ENCODE peak calls at places on chromosomes 6 and 20, in nine cellular contexts. One of them, this sample, is unnamed.

GRCh38 chr6:54037277-54037779 is 73.9 kb upstream of the MLIP start:
- DNase-seq in activated CD4-positive, alpha-beta T cell treated with anti-CD3 and anti-CD28 coated beads for 48 hours: no peak
- DNase-seq in tibial artery: no peak
- DNase-seq in T-cell: no peak
- DNase-seq in AG20443: no peak
- DNase-seq in AG09309: no peak
- DNase-seq in suprapubic skin: no peak
- DNase-seq in HS-27A: no peak
- DNase-seq in right cardiac atrium: no peak
- DNase-seq in this sample: no peak

GRCh38 chr6:88609973-88610372 is 353.4 kb downstream of the RNGTT start:
- DNase-seq in AG20443: no peak
- DNase-seq in suprapubic skin: no peak
- DNase-seq in activated CD4-positive, alpha-beta T cell treated with anti-CD3 and anti-CD28 coated beads for 48 hours: no peak
- DNase-seq in T-cell: no peak
- DNase-seq in AG09309: no peak
- DNase-seq in HS-27A: no peak
- DNase-seq in right cardiac atrium: no peak
- DNase-seq in tibial artery: no peak
- DNase-seq in this sample: no peak

GRCh38 chr6:136290406-136291010 is 862 bp upstream of the BCLAF1 start:
- DNase-seq in AG09309: peak
- DNase-seq in activated CD4-positive, alpha-beta T cell treated with anti-CD3 and anti-CD28 coated beads for 48 hours: peak
- DNase-seq in tibial artery: peak
- DNase-seq in T-cell: peak
- DNase-seq in suprapubic skin: peak
- DNase-seq in AG20443: peak
- DNase-seq in HS-27A: peak
- DNase-seq in right cardiac atrium: peak
- DNase-seq in this sample: peak

GRCh38 chr6:132907915-132908314 is 93.5 kb downstream of the RPS12 start:
- DNase-seq in suprapubic skin: no peak
- DNase-seq in tibial artery: no peak
- DNase-seq in AG20443: peak
- DNase-seq in AG09309: no peak
- DNase-seq in HS-27A: peak
- DNase-seq in activated CD4-positive, alpha-beta T cell treated with anti-CD3 and anti-CD28 coated beads for 48 hours: no peak
- DNase-seq in right cardiac atrium: no peak
- DNase-seq in T-cell: no peak
- DNase-seq in this sample: no peak

GRCh38 chr6:110250058-110250457 is 69.8 kb downstream of the CDC40 start:
- DNase-seq in activated CD4-positive, alpha-beta T cell treated with anti-CD3 and anti-CD28 coated beads for 48 hours: no peak
- DNase-seq in tibial artery: no peak
- DNase-seq in suprapubic skin: no peak
- DNase-seq in AG09309: no peak
- DNase-seq in HS-27A: no peak
- DNase-seq in AG20443: no peak
- DNase-seq in right cardiac atrium: no peak
- DNase-seq in T-cell: no peak
- DNase-seq in this sample: no peak

GRCh38 chr6:70270287-70271005 is 32.4 kb downstream of the COL9A1 start:
- DNase-seq in activated CD4-positive, alpha-beta T cell treated with anti-CD3 and anti-CD28 coated beads for 48 hours: no peak
- DNase-seq in tibial artery: no peak
- DNase-seq in AG20443: no peak
- DNase-seq in AG09309: no peak
- DNase-seq in right cardiac atrium: no peak
- DNase-seq in T-cell: no peak
- DNase-seq in HS-27A: no peak
- DNase-seq in suprapubic skin: no peak
- DNase-seq in this sample: no peak

GRCh38 chr20:51752343-51752951 is 15.7 kb downstream of the ATP9A start:
- DNase-seq in activated CD4-positive, alpha-beta T cell treated with anti-CD3 and anti-CD28 coated beads for 48 hours: no peak
- DNase-seq in tibial artery: no peak
- DNase-seq in HS-27A: peak
- DNase-seq in AG09309: peak
- DNase-seq in suprapubic skin: no peak
- DNase-seq in right cardiac atrium: no peak
- DNase-seq in T-cell: no peak
- DNase-seq in AG20443: peak
- DNase-seq in this sample: no peak

GRCh38 chr6:30542915-30543314 is 13.4 kb downstream of the GNL1 start:
- DNase-seq in tibial artery: no peak
- DNase-seq in T-cell: no peak
- DNase-seq in activated CD4-positive, alpha-beta T cell treated with anti-CD3 and anti-CD28 coated beads for 48 hours: no peak
- DNase-seq in HS-27A: no peak
- DNase-seq in suprapubic skin: no peak
- DNase-seq in AG20443: no peak
- DNase-seq in AG09309: no peak
- DNase-seq in right cardiac atrium: no peak
- DNase-seq in this sample: no peak

GRCh38 chr6:35722121-35722761 is 14.6 kb upstream of the ARMC12 start:
- DNase-seq in AG09309: no peak
- DNase-seq in activated CD4-positive, alpha-beta T cell treated with anti-CD3 and anti-CD28 coated beads for 48 hours: no peak
- DNase-seq in tibial artery: peak
- DNase-seq in AG20443: no peak
- DNase-seq in T-cell: no peak
- DNase-seq in right cardiac atrium: peak
- DNase-seq in HS-27A: no peak
- DNase-seq in suprapubic skin: no peak
- DNase-seq in this sample: no peak

GRCh38 chr20:12925214-12925755 is 83.5 kb upstream of the SPTLC3 start:
- DNase-seq in T-cell: no peak
- DNase-seq in right cardiac atrium: peak
- DNase-seq in activated CD4-positive, alpha-beta T cell treated with anti-CD3 and anti-CD28 coated beads for 48 hours: peak
- DNase-seq in tibial artery: no peak
- DNase-seq in AG20443: peak
- DNase-seq in suprapubic skin: no peak
- DNase-seq in AG09309: peak
- DNase-seq in HS-27A: peak
- DNase-seq in this sample: no peak

GRCh38 chr20:62575976-62576722 is 66.2 kb upstream of the SLCO4A1 start:
- DNase-seq in HS-27A: no peak
- DNase-seq in tibial artery: no peak
- DNase-seq in AG20443: no peak
- DNase-seq in activated CD4-positive, alpha-beta T cell treated with anti-CD3 and anti-CD28 coated beads for 48 hours: no peak
- DNase-seq in right cardiac atrium: no peak
- DNase-seq in T-cell: no peak
- DNase-seq in AG09309: no peak
- DNase-seq in suprapubic skin: no peak
- DNase-seq in this sample: peak

GRCh38 chr6:28488916-28489365 is 26.7 kb downstream of the GPX6 start:
- DNase-seq in AG09309: peak
- DNase-seq in activated CD4-positive, alpha-beta T cell treated with anti-CD3 and anti-CD28 coated beads for 48 hours: peak
- DNase-seq in tibial artery: no peak
- DNase-seq in HS-27A: peak
- DNase-seq in T-cell: no peak
- DNase-seq in AG20443: peak
- DNase-seq in right cardiac atrium: no peak
- DNase-seq in suprapubic skin: no peak
- DNase-seq in this sample: no peak

GRCh38 chr20:25496968-25497401 is 88.3 kb downstream of the NINL start:
- DNase-seq in AG09309: no peak
- DNase-seq in activated CD4-positive, alpha-beta T cell treated with anti-CD3 and anti-CD28 coated beads for 48 hours: no peak
- DNase-seq in tibial artery: no peak
- DNase-seq in right cardiac atrium: no peak
- DNase-seq in AG20443: no peak
- DNase-seq in HS-27A: peak
- DNase-seq in T-cell: no peak
- DNase-seq in suprapubic skin: no peak
- DNase-seq in this sample: peak

GRCh38 chr6:151412905-151413304 is 21.5 kb upstream of the ZBTB2 start:
- DNase-seq in right cardiac atrium: no peak
- DNase-seq in T-cell: no peak
- DNase-seq in tibial artery: no peak
- DNase-seq in suprapubic skin: no peak
- DNase-seq in AG20443: no peak
- DNase-seq in HS-27A: no peak
- DNase-seq in activated CD4-positive, alpha-beta T cell treated with anti-CD3 and anti-CD28 coated beads for 48 hours: no peak
- DNase-seq in AG09309: no peak
- DNase-seq in this sample: no peak

GRCh38 chr20:40304119-40304518 is 384.9 kb downstream of the MAFB start:
- DNase-seq in activated CD4-positive, alpha-beta T cell treated with anti-CD3 and anti-CD28 coated beads for 48 hours: no peak
- DNase-seq in HS-27A: no peak
- DNase-seq in AG09309: no peak
- DNase-seq in right cardiac atrium: no peak
- DNase-seq in tibial artery: no peak
- DNase-seq in T-cell: no peak
- DNase-seq in suprapubic skin: no peak
- DNase-seq in AG20443: no peak
- DNase-seq in this sample: no peak

GRCh38 chr6:11810854-11811643 is 32.4 kb upstream of the ADTRP start:
- DNase-seq in HS-27A: no peak
- DNase-seq in tibial artery: no peak
- DNase-seq in suprapubic skin: no peak
- DNase-seq in activated CD4-positive, alpha-beta T cell treated with anti-CD3 and anti-CD28 coated beads for 48 hours: no peak
- DNase-seq in T-cell: no peak
- DNase-seq in AG20443: peak
- DNase-seq in right cardiac atrium: peak
- DNase-seq in AG09309: no peak
- DNase-seq in this sample: no peak

GRCh38 chr20:34997171-34997570 is 41.5 kb downstream of the MYH7B start:
- DNase-seq in activated CD4-positive, alpha-beta T cell treated with anti-CD3 and anti-CD28 coated beads for 48 hours: no peak
- DNase-seq in suprapubic skin: no peak
- DNase-seq in tibial artery: no peak
- DNase-seq in HS-27A: no peak
- DNase-seq in AG20443: no peak
- DNase-seq in T-cell: no peak
- DNase-seq in AG09309: no peak
- DNase-seq in right cardiac atrium: no peak
- DNase-seq in this sample: no peak

GRCh38 chr6:43575105-43575771 is 600 bp downstream of the XPO5 start:
- DNase-seq in suprapubic skin: no peak
- DNase-seq in right cardiac atrium: no peak
- DNase-seq in T-cell: no peak
- DNase-seq in HS-27A: peak
- DNase-seq in activated CD4-positive, alpha-beta T cell treated with anti-CD3 and anti-CD28 coated beads for 48 hours: peak
- DNase-seq in tibial artery: peak
- DNase-seq in AG09309: no peak
- DNase-seq in AG20443: peak
- DNase-seq in this sample: no peak

GRCh38 chr6:27452496-27452897 is 20.4 kb downstream of the ZNF184 start:
- DNase-seq in right cardiac atrium: no peak
- DNase-seq in suprapubic skin: no peak
- DNase-seq in AG09309: no peak
- DNase-seq in activated CD4-positive, alpha-beta T cell treated with anti-CD3 and anti-CD28 coated beads for 48 hours: no peak
- DNase-seq in AG20443: no peak
- DNase-seq in T-cell: no peak
- DNase-seq in tibial artery: no peak
- DNase-seq in HS-27A: no peak
- DNase-seq in this sample: no peak

GRCh38 chr6:156804402-156804801 is 27.2 kb downstream of the ARID1B start:
- DNase-seq in AG09309: no peak
- DNase-seq in tibial artery: no peak
- DNase-seq in suprapubic skin: no peak
- DNase-seq in T-cell: no peak
- DNase-seq in HS-27A: no peak
- DNase-seq in AG20443: no peak
- DNase-seq in activated CD4-positive, alpha-beta T cell treated with anti-CD3 and anti-CD28 coated beads for 48 hours: peak
- DNase-seq in right cardiac atrium: no peak
- DNase-seq in this sample: no peak

GRCh38 chr20:51511861-51512619 is 30.5 kb downstream of the NFATC2 start:
- DNase-seq in T-cell: no peak
- DNase-seq in AG20443: no peak
- DNase-seq in right cardiac atrium: no peak
- DNase-seq in suprapubic skin: no peak
- DNase-seq in activated CD4-positive, alpha-beta T cell treated with anti-CD3 and anti-CD28 coated beads for 48 hours: peak
- DNase-seq in AG09309: no peak
- DNase-seq in HS-27A: no peak
- DNase-seq in tibial artery: no peak
- DNase-seq in this sample: no peak

GRCh38 chr20:19540401-19540800 is 217.7 kb upstream of the RIN2 start:
- DNase-seq in suprapubic skin: no peak
- DNase-seq in T-cell: no peak
- DNase-seq in AG09309: no peak
- DNase-seq in AG20443: no peak
- DNase-seq in HS-27A: no peak
- DNase-seq in activated CD4-positive, alpha-beta T cell treated with anti-CD3 and anti-CD28 coated beads for 48 hours: peak
- DNase-seq in tibial artery: no peak
- DNase-seq in right cardiac atrium: peak
- DNase-seq in this sample: no peak

GRCh38 chr6:136647363-136647763 is 97.1 kb upstream of the MAP7 start:
- DNase-seq in activated CD4-positive, alpha-beta T cell treated with anti-CD3 and anti-CD28 coated beads for 48 hours: peak
- DNase-seq in AG20443: peak
- DNase-seq in AG09309: no peak
- DNase-seq in T-cell: peak
- DNase-seq in right cardiac atrium: no peak
- DNase-seq in tibial artery: no peak
- DNase-seq in HS-27A: no peak
- DNase-seq in suprapubic skin: no peak
- DNase-seq in this sample: no peak

GRCh38 chr6:39754493-39755115 is 29.4 kb upstream of the KIF6 start:
- DNase-seq in right cardiac atrium: peak
- DNase-seq in T-cell: no peak
- DNase-seq in suprapubic skin: no peak
- DNase-seq in HS-27A: no peak
- DNase-seq in tibial artery: no peak
- DNase-seq in AG20443: no peak
- DNase-seq in AG09309: no peak
- DNase-seq in activated CD4-positive, alpha-beta T cell treated with anti-CD3 and anti-CD28 coated beads for 48 hours: no peak
- DNase-seq in this sample: no peak

GRCh38 chr20:50188879-50189680 is 1.6 kb upstream of the CEBPB start:
- DNase-seq in suprapubic skin: no peak
- DNase-seq in T-cell: no peak
- DNase-seq in AG20443: no peak
- DNase-seq in AG09309: no peak
- DNase-seq in activated CD4-positive, alpha-beta T cell treated with anti-CD3 and anti-CD28 coated beads for 48 hours: no peak
- DNase-seq in tibial artery: no peak
- DNase-seq in right cardiac atrium: no peak
- DNase-seq in HS-27A: no peak
- DNase-seq in this sample: no peak

GRCh38 chr6:50030777-50031562 is 9.2 kb upstream of the DEFB110 start:
- DNase-seq in activated CD4-positive, alpha-beta T cell treated with anti-CD3 and anti-CD28 coated beads for 48 hours: no peak
- DNase-seq in tibial artery: no peak
- DNase-seq in HS-27A: no peak
- DNase-seq in suprapubic skin: no peak
- DNase-seq in right cardiac atrium: no peak
- DNase-seq in AG20443: peak
- DNase-seq in AG09309: no peak
- DNase-seq in T-cell: no peak
- DNase-seq in this sample: no peak

GRCh38 chr6:43070028-43070632 is 6.0 kb upstream of the PTK7 start:
- DNase-seq in suprapubic skin: no peak
- DNase-seq in AG20443: peak
- DNase-seq in T-cell: no peak
- DNase-seq in right cardiac atrium: no peak
- DNase-seq in tibial artery: no peak
- DNase-seq in AG09309: peak
- DNase-seq in HS-27A: no peak
- DNase-seq in activated CD4-positive, alpha-beta T cell treated with anti-CD3 and anti-CD28 coated beads for 48 hours: peak
- DNase-seq in this sample: no peak

GRCh38 chr6:7241709-7242645 is 71.0 kb downstream of the SSR1 start:
- DNase-seq in AG09309: no peak
- DNase-seq in AG20443: no peak
- DNase-seq in right cardiac atrium: no peak
- DNase-seq in activated CD4-positive, alpha-beta T cell treated with anti-CD3 and anti-CD28 coated beads for 48 hours: no peak
- DNase-seq in T-cell: no peak
- DNase-seq in tibial artery: no peak
- DNase-seq in HS-27A: no peak
- DNase-seq in suprapubic skin: peak
- DNase-seq in this sample: no peak

GRCh38 chr6:43494321-43494720 is 15.8 kb downstream of the LRRC73 start:
- DNase-seq in HS-27A: no peak
- DNase-seq in T-cell: no peak
- DNase-seq in AG20443: no peak
- DNase-seq in activated CD4-positive, alpha-beta T cell treated with anti-CD3 and anti-CD28 coated beads for 48 hours: no peak
- DNase-seq in suprapubic skin: no peak
- DNase-seq in right cardiac atrium: no peak
- DNase-seq in AG09309: no peak
- DNase-seq in tibial artery: no peak
- DNase-seq in this sample: no peak

GRCh38 chr6:30378290-30378937 is 33.5 kb downstream of the RPP21 start:
- DNase-seq in right cardiac atrium: no peak
- DNase-seq in suprapubic skin: no peak
- DNase-seq in activated CD4-positive, alpha-beta T cell treated with anti-CD3 and anti-CD28 coated beads for 48 hours: no peak
- DNase-seq in HS-27A: no peak
- DNase-seq in AG09309: no peak
- DNase-seq in AG20443: no peak
- DNase-seq in tibial artery: no peak
- DNase-seq in T-cell: no peak
- DNase-seq in this sample: no peak

GRCh38 chr20:63943007-63943807 is 13.0 kb downstream of the UCKL1 start:
- DNase-seq in activated CD4-positive, alpha-beta T cell treated with anti-CD3 and anti-CD28 coated beads for 48 hours: no peak
- DNase-seq in right cardiac atrium: no peak
- DNase-seq in suprapubic skin: no peak
- DNase-seq in AG20443: no peak
- DNase-seq in AG09309: no peak
- DNase-seq in T-cell: no peak
- DNase-seq in tibial artery: peak
- DNase-seq in HS-27A: no peak
- DNase-seq in this sample: peak